ENCODE peak calls at places on chromosomes 6 and 20, in six cellular contexts. X is neural progenitor cell; B is CD8-positive, alpha-beta T cell; Z is coronary artery; P is tibial nerve; I is colonic mucosa. W is an unnamed sample.

GRCh38 chr6:30511147-30511546 is 21.8 kb downstream of the HLA-E start:
- DNase-seq in X (no peak), B (no peak), Z (no peak), P (no peak), I (peak; percentile 10), W (peak; percentile 21)

GRCh38 chr6:106870069-106870468 is 104.5 kb downstream of the CD24 start:
- DNase-seq in X (no peak), B (no peak), Z (no peak), P (no peak), I (no peak), W (no peak)

GRCh38 chr6:3769610-3770009 is 18.1 kb upstream of the PXDC1 start:
- DNase-seq in X (no peak), B (no peak), Z (no peak), P (no peak), I (no peak), W (no peak)

GRCh38 chr20:51446230-51446629 is 96.3 kb downstream of the NFATC2 start:
- DNase-seq in X (no peak), B (no peak), Z (no peak), P (no peak), I (no peak), W (no peak)

GRCh38 chr6:147040041-147040440 is 164.2 kb upstream of the STXBP5 start:
- DNase-seq in X (no peak), B (no peak), Z (no peak), P (no peak), I (no peak), W (no peak)

GRCh38 chr6:40930555-40930954 is 108.5 kb downstream of the UNC5CL start:
- DNase-seq in X (no peak), B (no peak), Z (no peak), P (no peak), I (peak; percentile 24), W (no peak)

GRCh38 chr20:37276494-37277252 is 12.8 kb upstream of the MANBAL start:
- DNase-seq in X (no peak), B (no peak), Z (no peak), P (peak; percentile 36), I (peak; percentile 53), W (peak; percentile 77)

GRCh38 chr6:166465671-166466087 is 82.9 kb upstream of the MPC1 start:
- DNase-seq in X (no peak), B (no peak), Z (no peak), P (no peak), I (no peak), W (peak; percentile 69)

GRCh38 chr20:64100946-64101688 is 6.2 kb downstream of the NPBWR2 start:
- DNase-seq in X (no peak), B (no peak), Z (no peak), P (no peak), I (no peak), W (no peak)

GRCh38 chr6:109978174-109979032 is at the start of gene GPR6:
- DNase-seq in X (peak; percentile 96), B (peak; percentile 42), Z (no peak), P (peak; percentile 13), I (peak; percentile 46), W (no peak)

GRCh38 chr6:134060491-134061106 is 8.2 kb upstream of the SLC2A12 start:
- DNase-seq in X (peak; percentile 34), B (no peak), Z (no peak), P (no peak), I (no peak), W (no peak)

GRCh38 chr6:22222469-22222868 is 74.4 kb downstream of the PRL start:
- DNase-seq in X (peak; percentile 69), B (no peak), Z (no peak), P (no peak), I (no peak), W (no peak)

GRCh38 chr20:22825076-22825475 is 210.0 kb upstream of the SSTR4 start:
- DNase-seq in X (no peak), B (no peak), Z (no peak), P (no peak), I (no peak), W (no peak)

GRCh38 chr6:154249499-154250298 is 106.9 kb downstream of the IPCEF1 start:
- DNase-seq in X (no peak), B (no peak), Z (no peak), P (no peak), I (no peak), W (no peak)

GRCh38 chr20:46255440-46256104 is 52.7 kb downstream of the CDH22 start:
- DNase-seq in X (no peak), B (peak; percentile 20), Z (no peak), P (peak; percentile 30), I (peak; percentile 96), W (no peak)

GRCh38 chr20:52731086-52731485 is 241.1 kb upstream of the TSHZ2 start:
- DNase-seq in X (peak; percentile 78), B (no peak), Z (no peak), P (no peak), I (no peak), W (no peak)

DNA sequence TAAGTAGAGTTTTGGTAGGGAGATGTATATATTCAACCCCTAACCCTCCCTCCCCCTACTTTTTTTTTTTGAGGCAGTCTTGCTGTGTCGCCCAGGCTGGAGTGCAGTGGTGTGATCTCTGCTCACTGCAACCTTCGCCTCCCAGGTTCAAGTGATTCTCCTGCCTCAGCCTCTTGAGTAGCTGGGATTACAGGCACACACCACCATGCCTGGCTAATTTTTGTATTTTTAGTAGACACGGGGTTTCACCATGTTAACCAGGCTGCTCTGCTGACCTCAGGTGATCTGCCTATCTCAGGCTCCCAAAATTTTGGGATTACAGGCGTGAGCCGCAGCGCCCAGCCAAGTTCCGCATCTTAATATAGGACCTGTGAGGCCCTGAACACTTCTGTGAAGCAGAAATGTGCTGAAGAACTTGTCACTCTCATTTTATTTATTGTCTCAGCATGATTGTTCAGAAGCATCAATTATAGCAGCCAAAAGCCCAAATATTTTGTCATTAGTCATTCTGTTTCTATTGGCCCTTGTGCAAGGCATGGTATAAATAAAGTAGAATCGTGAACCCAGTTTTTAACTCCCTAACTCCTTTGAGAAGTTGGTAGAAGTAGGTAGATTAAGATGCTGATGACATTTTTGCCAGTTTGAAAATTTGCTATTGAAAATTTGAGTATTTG is 19.4 kb downstream of the DSTN start:
- DNase-seq in X (no peak), B (no peak), Z (no peak), P (no peak), I (no peak), W (no peak)
- H3K27ac ChIP-seq in X (no peak overlapping the region), B (no peak overlapping the region), Z (peak overlapping the region; percentile 87), P (peak overlapping the region; percentile 22), I (no peak overlapping the region), W (peak overlapping the region; percentile 67)

GRCh38 chr6:11711644-11711993 is 67.0 kb downstream of the ADTRP start:
- DNase-seq in X (no peak), B (peak; percentile 49), Z (no peak), P (no peak), I (no peak), W (no peak)

GRCh38 chr6:11710968-11711643 is 67.5 kb downstream of the ADTRP start:
- DNase-seq in X (no peak), B (no peak), Z (no peak), P (no peak), I (no peak), W (no peak)

GRCh38 chr6:11710221-11710836 is 68.3 kb downstream of the ADTRP start:
- DNase-seq in X (no peak), B (peak; percentile 49), Z (no peak), P (no peak), I (no peak), W (no peak)

GRCh38 chr6:11712760-11713159 is 65.8 kb downstream of the ADTRP start:
- DNase-seq in X (no peak), B (no peak), Z (no peak), P (peak; percentile 56), I (peak; percentile 16), W (no peak)

GRCh38 chr6:11711994-11712698 is 66.5 kb downstream of the ADTRP start:
- DNase-seq in X (no peak), B (no peak), Z (no peak), P (no peak), I (no peak), W (no peak)
- H3K27ac ChIP-seq in X (no peak overlapping the region), B (peak overlapping the region; percentile 28), Z (peak overlapping the region; percentile 59), P (no peak overlapping the region), I (no peak overlapping the region), W (no peak overlapping the region)

DNA sequence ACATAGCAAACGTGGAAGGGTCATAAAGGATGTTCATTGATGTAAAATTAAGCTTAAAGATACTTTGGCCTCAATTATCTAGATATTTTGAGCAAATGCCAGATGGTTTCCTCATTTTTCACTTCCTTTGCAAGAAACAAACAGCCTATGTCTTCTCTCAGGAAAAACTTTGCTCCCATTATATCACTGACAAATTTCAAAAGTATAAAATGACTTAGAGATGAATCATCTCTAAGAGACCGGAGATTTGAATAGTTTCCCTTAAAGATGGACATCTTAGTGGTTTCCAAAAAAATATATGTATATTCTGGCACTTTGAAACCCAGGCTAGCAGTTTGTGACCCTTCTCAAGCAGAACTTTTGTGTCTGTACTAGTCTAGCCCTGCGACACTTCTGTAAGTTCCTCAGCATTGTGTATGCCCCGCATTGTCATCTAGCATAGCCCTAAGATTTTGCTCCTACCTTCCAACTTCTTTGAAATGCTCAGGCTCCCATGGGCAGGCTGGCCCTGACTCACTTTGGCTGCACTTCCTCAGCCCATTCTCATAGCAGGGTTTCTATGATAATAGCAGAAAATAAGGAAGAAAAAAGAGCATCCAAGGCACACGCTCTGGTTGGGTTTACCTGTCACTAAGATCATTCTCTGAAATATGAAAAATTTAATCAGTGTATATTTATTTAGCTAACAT is 25.7 kb upstream of the POU3F2 start:
- DNase-seq in X (no peak), B (no peak), Z (no peak), P (no peak), I (no peak), W (no peak)
- H3K27ac ChIP-seq in X (no peak overlapping the region), B (no peak overlapping the region), Z (no peak overlapping the region), P (no peak overlapping the region), I (no peak overlapping the region), W (no peak overlapping the region)

GRCh38 chr20:25394276-25394675 is 3.6 kb upstream of the ABHD12 start:
- DNase-seq in X (no peak), B (no peak), Z (no peak), P (no peak), I (no peak), W (no peak)

GRCh38 chr20:25389381-25389857 is 1.2 kb downstream of the ABHD12 start:
- DNase-seq in X (no peak), B (no peak), Z (no peak), P (no peak), I (peak; percentile 28), W (no peak)

GRCh38 chr20:25390538-25391528 is at the start of gene ABHD12:
- DNase-seq in X (peak; percentile 98), B (peak; percentile 92), Z (peak; percentile 98), P (peak; percentile 88), I (peak; percentile 96), W (peak; percentile 91)

GRCh38 chr20:25394996-25395395 is 4.4 kb upstream of the ABHD12 start:
- DNase-seq in X (no peak), B (no peak), Z (no peak), P (no peak), I (no peak), W (no peak)

DNA sequence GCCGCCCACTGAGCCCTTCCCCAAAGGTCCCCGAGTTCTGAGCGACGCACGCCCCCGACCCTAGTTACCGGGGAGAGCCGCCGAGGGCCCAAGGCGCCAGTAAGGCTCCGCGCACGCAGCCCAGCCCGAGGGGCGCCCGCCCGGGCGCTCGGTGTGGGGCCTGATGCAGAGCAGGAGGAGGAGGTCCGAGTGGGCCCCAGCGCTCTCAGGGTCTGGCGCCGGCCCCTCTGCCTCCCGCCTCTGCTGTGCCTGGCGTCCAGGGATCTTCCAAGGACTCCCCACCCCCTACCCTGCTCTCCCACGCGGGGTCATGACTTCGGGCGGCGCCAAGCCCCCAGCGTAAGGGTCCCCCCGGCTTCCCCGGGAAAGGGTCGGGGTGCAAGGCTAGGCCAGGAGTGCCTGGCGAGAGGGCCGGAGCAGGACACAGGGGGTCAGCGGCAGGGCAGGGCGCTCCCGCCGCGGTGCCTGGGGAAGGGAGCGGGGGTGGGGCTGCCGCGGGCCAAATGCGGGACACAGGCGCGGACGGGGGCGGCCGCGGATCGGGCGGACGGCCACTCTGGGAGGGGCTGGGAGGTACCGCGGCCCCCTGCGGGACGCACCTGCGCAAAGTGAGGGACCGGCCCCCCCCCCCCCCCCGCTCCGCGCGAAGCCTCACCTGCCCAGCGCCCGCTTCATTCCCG is 637 bp downstream of the ABHD12 start:
- DNase-seq in X (peak; percentile 76), B (peak; percentile 15), Z (peak; percentile 73), P (no peak), I (peak; percentile 40), W (no peak)
- H3K27ac ChIP-seq in X (peak overlapping the region; percentile 82), B (peak overlapping the region; percentile 51), Z (peak overlapping the region; percentile 78), P (peak overlapping the region; percentile 97), I (peak overlapping the region; percentile 86), W (peak overlapping the region; percentile 57)

W was measured in ascending aorta.